ENCODE peak calls at places on chromosomes 11 and 22, in five cellular contexts. G, L, D, I and K are unnamed samples.
A peak's percentile ranks its signal among the peaks of the same experiment; 100 is the strongest.

GRCh38 chr22:44861245-44861644 is 108.9 kb downstream of the ARHGAP8 start:
- DNase-seq in G (no peak), L (no peak), D (peak; percentile 46), I (no peak), K (no peak)

GRCh38 chr11:27241316-27242122 is 121.5 kb downstream of the CCDC34 start:
- DNase-seq in G (peak; percentile 77), L (no peak), D (no peak), I (no peak), K (no peak)

GRCh38 chr22:23925020-23925606 is 30.9 kb downstream of the MIF start:
- DNase-seq in G (no peak), L (no peak), D (no peak), I (no peak), K (no peak)

GRCh38 chr11:69992026-69992425 is 86.1 kb upstream of the ANO1 start:
- DNase-seq in G (no peak), L (no peak), D (no peak), I (no peak), K (no peak)

GRCh38 chr11:86748296-86748695 is 52.0 kb upstream of the PRSS23 start:
- DNase-seq in G (peak; percentile 93), L (no peak), D (no peak), I (no peak), K (no peak)

GRCh38 chr22:26711205-26711958 is 54.0 kb downstream of the MIAT start:
- DNase-seq in G (no peak), L (no peak), D (no peak), I (no peak), K (no peak)

GRCh38 chr11:103515283-103515682 is 406.1 kb downstream of the DYNC2H1 start:
- DNase-seq in G (no peak), L (no peak), D (no peak), I (no peak), K (no peak)

GRCh38 chr11:106021181-106021966 is 666 bp downstream of the MSANTD4 start:
- DNase-seq in G (no peak), L (no peak), D (no peak), I (no peak), K (no peak)

GRCh38 chr11:104602643-104603042 is 295.6 kb downstream of the CASP12 start:
- DNase-seq in G (no peak), L (no peak), D (no peak), I (no peak), K (no peak)

GRCh38 chr11:8652140-8652539 is 30.3 kb downstream of the TRIM66 start:
- DNase-seq in G (peak; percentile 93), L (no peak), D (no peak), I (no peak), K (no peak)

GRCh38 chr11:65779919-65780769 is 632 bp downstream of the AP5B1 start:
- DNase-seq in G (no peak), L (peak; percentile 45), D (peak; percentile 97), I (peak; percentile 82), K (no peak)

GRCh38 chr11:20078846-20079245 is 81.4 kb downstream of the DBX1 start:
- DNase-seq in G (no peak), L (no peak), D (no peak), I (no peak), K (no peak)

GRCh38 chr22:49007013-49007653 is 820.5 kb downstream of the BRD1 start:
- DNase-seq in G (no peak), L (no peak), D (peak; percentile 79), I (no peak), K (no peak)

GRCh38 chr22:37623075-37624016 is 14.7 kb downstream of the GGA1 start:
- DNase-seq in G (no peak), L (no peak), D (peak; percentile 94), I (peak; percentile 79), K (no peak)

GRCh38 chr11:85742348-85742747 is 56.4 kb upstream of the CCDC89 start:
- DNase-seq in G (no peak), L (no peak), D (no peak), I (no peak), K (no peak)

GRCh38 chr11:1559103-1559951 is 12.7 kb downstream of the DUSP8 start:
- DNase-seq in G (peak; percentile 34), L (no peak), D (peak; percentile 99), I (no peak), K (no peak)

GRCh38 chr22:36911887-36912661 is 1.4 kb upstream of the CSF2RB start:
- DNase-seq in G (peak; percentile 17), L (no peak), D (no peak), I (no peak), K (no peak)